ENCODE peak calls at places on chromosomes 6 and 20, in five cellular contexts. F, P, K, H and E are unnamed samples.

GRCh38 chr6:68126089-68126749 is 508.9 kb upstream of the ADGRB3 start:
- DNase-seq in F (no peak), P (no peak), K (no peak), H (no peak), E (no peak)

GRCh38 chr6:47126647-47127339 is 84.7 kb upstream of the ADGRF1 start:
- DNase-seq in F (no peak), P (no peak), K (peak; percentile 49), H (peak; percentile 48), E (no peak)

GRCh38 chr6:129041563-129041962 is 158.6 kb downstream of the LAMA2 start:
- DNase-seq in F (no peak), P (no peak), K (no peak), H (no peak), E (no peak)

GRCh38 chr6:28982476-28983266 is 22.4 kb downstream of the ZNF311 start:
- DNase-seq in F (peak; percentile 67), P (no peak), K (no peak), H (no peak), E (peak; percentile 52)

GRCh38 chr6:9140861-9141534 is 705.7 kb upstream of the SLC35B3 start:
- DNase-seq in F (peak; percentile 58), P (no peak), K (no peak), H (no peak), E (peak; percentile 47)

GRCh38 chr6:112205521-112206458 is 48.6 kb downstream of the LAMA4 start:
- DNase-seq in F (peak; percentile 45), P (no peak), K (no peak), H (no peak), E (peak; percentile 59)

GRCh38 chr6:63516186-63516944 is 55.9 kb upstream of the LOC128125822 start:
- DNase-seq in F (no peak), P (no peak), K (no peak), H (no peak), E (no peak)

GRCh38 chr20:61731363-61732181 is 334.1 kb downstream of the TAF4 start:
- DNase-seq in F (peak; percentile 72), P (peak; percentile 23), K (no peak), H (no peak), E (peak; percentile 57)

GRCh38 chr20:52975024-52975732 is 3.0 kb downstream of the TSHZ2 start:
- DNase-seq in F (no peak), P (no peak), K (no peak), H (no peak), E (no peak)

GRCh38 chr6:158008894-158009891 is 27.5 kb downstream of the SYNJ2 start:
- DNase-seq in F (peak; percentile 75), P (peak; percentile 60), K (peak; percentile 60), H (peak; percentile 43), E (peak; percentile 87)

GRCh38 chr20:7371518-7372158 is 568.6 kb downstream of the HAO1 start:
- DNase-seq in F (no peak), P (no peak), K (no peak), H (no peak), E (no peak)

GRCh38 chr6:17289491-17290106 is 8.4 kb downstream of the RBM24 start:
- DNase-seq in F (peak; percentile 60), P (peak; percentile 80), K (peak; percentile 50), H (peak; percentile 35), E (peak; percentile 53)

GRCh38 chr20:51800132-51800721 is 2.1 kb downstream of the SALL4 start:
- DNase-seq in F (no peak), P (peak; percentile 70), K (peak; percentile 78), H (peak; percentile 69), E (peak; percentile 15)

GRCh38 chr20:51800769-51801219 is 1.5 kb downstream of the SALL4 start:
- DNase-seq in F (no peak), P (no peak), K (no peak), H (no peak), E (no peak)

GRCh38 chr20:51801220-51801991 is 915 bp downstream of the SALL4 start:
- DNase-seq in F (no peak), P (no peak), K (no peak), H (no peak), E (no peak)

GRCh38 chr20:51803157-51803854 is 985 bp upstream of the SALL4 start:
- DNase-seq in F (peak; percentile 6), P (no peak), K (no peak), H (no peak), E (no peak)

GRCh38 chr20:51802170-51802745 is at the start of gene SALL4:
- DNase-seq in F (no peak), P (no peak), K (no peak), H (no peak), E (no peak)
- H3K4me3 ChIP-seq in F (peak within 1 kb of the TSS; percentile 40), P (peak within 1 kb of the TSS; percentile 50), K (peak within 1 kb of the TSS; percentile 49), H (peak within 1 kb of the TSS; percentile 19), E (peak within 1 kb of the TSS; percentile 66)

GRCh38 chr20:24783631-24784492 is 165.2 kb upstream of the CST7 start:
- DNase-seq in F (no peak), P (peak; percentile 26), K (no peak), H (peak; percentile 38), E (no peak)
- TF ChIP-seq CTCF in F (no peak), P (no peak), K (peak; percentile 13), H (no peak), E (no peak)

GRCh38 chr20:60172306-60172984 is 214.2 kb downstream of the CDH26 start:
- DNase-seq in F (no peak), P (no peak), K (no peak), H (no peak), E (peak; percentile 6)

DNA sequence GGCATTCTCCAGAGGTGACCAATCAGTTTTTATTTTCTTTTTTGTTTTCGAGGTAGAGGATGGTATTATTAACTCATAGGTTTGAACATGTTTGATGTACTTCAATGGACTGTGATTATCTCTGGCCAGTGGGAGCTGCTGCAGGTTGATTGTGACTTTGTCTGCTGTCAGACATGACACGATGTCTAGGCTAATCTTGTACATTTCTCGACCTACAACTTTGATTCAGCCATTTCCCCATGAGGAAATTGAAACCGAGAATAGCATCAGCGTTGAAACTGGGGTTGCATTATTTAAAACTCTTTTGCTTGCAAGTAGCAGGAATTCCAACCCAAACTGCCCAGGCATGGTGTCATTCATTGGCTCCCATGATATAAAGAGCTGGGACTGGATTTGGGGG is 218.9 kb downstream of the CDH26 start:
- DNase-seq in F (no peak), P (no peak), K (no peak), H (no peak), E (no peak)
- H3K4me3 ChIP-seq in F (no peak overlapping the region), P (no peak overlapping the region), K (no peak overlapping the region), H (no peak overlapping the region), E (no peak overlapping the region)

DNA sequence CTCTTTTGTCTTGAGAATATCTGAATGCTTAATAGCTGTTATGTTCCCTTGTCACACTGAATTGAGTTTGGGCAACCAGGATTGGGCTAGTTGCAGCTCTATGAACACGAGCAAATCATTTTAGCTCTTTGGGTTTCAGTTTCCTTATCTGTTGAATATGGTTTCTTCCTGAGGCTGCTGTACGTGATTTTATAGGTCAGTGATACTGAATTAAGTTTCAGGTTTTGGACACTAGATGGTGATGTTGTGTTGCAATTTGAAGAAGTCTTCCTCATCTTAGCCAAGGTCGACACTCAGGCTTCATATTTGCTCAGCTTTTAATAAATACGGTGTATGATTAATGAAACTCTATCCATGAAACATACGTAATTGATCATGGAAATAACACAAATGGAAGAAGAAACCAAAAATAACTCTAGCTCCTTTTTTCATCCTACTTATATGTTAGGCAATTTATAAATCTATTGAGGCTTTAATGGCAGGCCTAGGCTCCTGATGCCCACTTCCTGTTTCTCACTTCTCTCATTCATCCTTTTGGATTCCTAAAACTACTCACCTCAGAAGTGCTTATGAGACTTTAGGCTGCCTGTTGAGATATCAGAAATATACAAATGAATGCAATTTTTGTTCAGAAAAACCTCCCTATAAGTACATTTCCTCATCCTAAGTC is 354.1 kb upstream of the MAP3K7 start:
- DNase-seq in F (peak; percentile 66), P (no peak), K (no peak), H (no peak), E (peak; percentile 45)
- TF ChIP-seq CTCF in F (peak; percentile 60), P (peak; percentile 43), K (peak; percentile 64), H (peak; percentile 22), E (peak; percentile 51)

GRCh38 chr6:41000248-41000647 is 38.8 kb downstream of the UNC5CL start:
- DNase-seq in F (no peak), P (no peak), K (no peak), H (no peak), E (no peak)

GRCh38 chr6:40996591-40997247 is 42.3 kb downstream of the UNC5CL start:
- DNase-seq in F (peak; percentile 17), P (no peak), K (no peak), H (peak; percentile 8), E (peak; percentile 18)

GRCh38 chr6:40998661-40999060 is 40.4 kb downstream of the UNC5CL start:
- DNase-seq in F (no peak), P (no peak), K (no peak), H (no peak), E (no peak)

GRCh38 chr6:40999498-41000070 is 39.4 kb downstream of the UNC5CL start:
- DNase-seq in F (peak; percentile 32), P (peak; percentile 66), K (peak; percentile 64), H (peak; percentile 49), E (peak; percentile 56)

DNA sequence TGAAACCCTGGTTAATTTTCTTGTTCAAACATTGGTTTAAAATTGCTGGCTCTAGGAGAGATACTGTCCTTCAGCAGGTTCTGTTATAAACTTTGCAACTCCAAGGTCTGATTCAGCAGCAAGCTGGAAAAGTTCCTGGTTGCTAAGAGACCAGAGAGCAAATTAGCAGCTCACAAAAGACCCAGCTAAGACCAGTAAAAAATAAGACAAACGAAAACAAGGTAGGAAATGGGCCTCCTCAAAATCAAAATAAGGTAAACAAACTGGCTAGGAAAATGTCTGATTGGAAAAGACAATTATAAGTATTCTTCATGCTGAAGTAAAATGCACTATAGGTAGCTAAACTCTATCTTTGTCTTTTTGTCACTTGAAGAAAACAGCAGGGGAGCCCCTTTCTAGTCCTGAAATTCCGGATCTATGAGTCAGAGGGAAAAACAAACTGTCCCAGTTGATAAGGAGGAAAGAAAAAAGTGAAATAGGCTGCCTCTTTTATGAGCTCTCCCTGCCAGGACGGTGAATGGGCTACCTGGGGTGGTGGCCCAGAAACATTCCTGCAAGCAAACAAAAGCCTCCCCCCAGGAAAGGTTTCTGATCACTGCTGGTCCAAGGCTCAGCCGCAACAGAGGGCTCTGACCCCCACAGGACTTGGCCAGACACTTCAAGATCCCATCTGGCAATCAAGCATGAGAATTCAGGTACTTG is 41.6 kb downstream of the UNC5CL start:
- DNase-seq in F (peak; percentile 78), P (no peak), K (no peak), H (peak; percentile 31), E (peak; percentile 55)
- H3K4me3 ChIP-seq in F (no peak overlapping the region), P (no peak overlapping the region), K (no peak overlapping the region), H (no peak overlapping the region), E (no peak overlapping the region)

DNA sequence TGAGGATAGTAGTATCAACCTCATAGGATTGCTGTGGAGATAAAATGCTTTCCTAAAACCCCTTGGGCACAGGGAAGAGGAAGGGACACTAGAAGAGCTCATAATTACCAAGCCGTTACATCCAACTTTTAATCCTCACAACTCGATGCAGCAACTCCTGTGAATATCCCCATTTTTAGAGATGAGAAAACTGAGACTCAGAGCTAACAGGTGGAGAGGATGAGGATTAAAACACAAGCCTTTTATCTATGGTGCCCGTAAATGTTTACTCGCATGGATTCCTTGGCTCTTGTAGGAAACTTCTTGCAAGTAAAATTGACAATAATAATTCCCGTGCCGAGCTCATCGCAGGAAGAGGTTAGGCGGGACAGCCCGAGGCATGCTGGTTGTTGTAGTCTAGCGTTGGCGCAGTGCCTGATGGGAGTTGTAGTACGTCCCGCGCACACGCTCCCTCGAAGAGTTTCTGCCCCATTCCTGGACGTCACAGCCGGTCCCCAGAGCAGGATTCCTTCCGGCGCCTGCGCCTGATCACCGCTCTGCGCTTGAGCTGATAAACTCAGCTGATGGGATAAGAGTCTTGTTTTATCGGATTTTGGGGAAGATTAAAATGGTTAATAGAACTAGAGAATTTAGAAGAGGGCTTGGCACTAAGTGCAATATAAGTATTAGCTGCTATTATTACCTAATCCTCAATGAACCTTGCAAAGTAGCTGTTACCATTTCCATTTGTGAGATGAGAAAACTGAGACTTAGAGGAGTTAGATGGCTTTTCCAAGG is 2.8 kb upstream of the UBE2V1 start:
- DNase-seq in F (peak; percentile 97), P (peak; percentile 97), K (peak; percentile 99), H (peak; percentile 98), E (peak; percentile 96)
- TF ChIP-seq CTCF in F (no peak), P (no peak), K (no peak), H (no peak), E (no peak)